ENCODE peak calls at places on chromosome 14, in seven cellular contexts. C is neural crest cell, L is putamen, R is NCI-H1092 treated with DMSO at 0.1 percent for 48 hours, D is cardiac fibroblast, X is NCI-H1105 treated with DMSO at 0.1 percent for 48 hours, A is NCI-H1694 treated with DMSO at 0.1 percent for 48 hours. N is an unnamed sample.

GRCh38 chr14:77204457-77204796 is 22.8 kb downstream of the TMEM63C start:
- DNase-seq in L (no peak), C (no peak), D (no peak), X (peak; percentile 95), R (peak; percentile 99), A (no peak), N (no peak)

GRCh38 chr14:66918527-66918926 is 270.7 kb upstream of the GARIN2 start:
- DNase-seq in L (no peak), D (no peak), A (no peak), X (no peak), C (no peak), R (no peak), N (no peak)

GRCh38 chr14:101927859-101928258 is 36.5 kb upstream of the DYNC1H1 start:
- DNase-seq in A (no peak), R (no peak), X (no peak), L (peak; percentile 58), C (no peak), D (peak; percentile 98), N (no peak)

GRCh38 chr14:60245316-60246177 is 3.5 kb upstream of the PPM1A start:
- DNase-seq in R (no peak), C (no peak), X (no peak), D (no peak), A (no peak), L (no peak), N (no peak)

GRCh38 chr14:102316746-102317563 is 2.6 kb upstream of the ZNF839 start:
- DNase-seq in R (peak; percentile 86), X (peak; percentile 88), D (peak; percentile 95), L (peak; percentile 93), A (peak; percentile 97), C (peak; percentile 97), N (peak; percentile 80)

GRCh38 chr14:36423430-36423829 is 96.6 kb downstream of the NKX2-1 start:
- DNase-seq in L (no peak), C (no peak), R (peak; percentile 78), X (no peak), A (no peak), D (no peak), N (no peak)

GRCh38 chr14:23640524-23641141 is 4.5 kb downstream of the DHRS2 start:
- DNase-seq in L (no peak), C (no peak), R (peak; percentile 86), D (peak; percentile 73), A (no peak), X (peak; percentile 73), N (no peak)

GRCh38 chr14:96362071-96362964 is 823 bp downstream of the ATG2B start:
- DNase-seq in R (peak; percentile 38), A (peak; percentile 36), C (no peak), D (peak; percentile 42), L (peak; percentile 58), X (peak; percentile 81), N (peak; percentile 0)

GRCh38 chr14:34628681-34629135 is 1.2 kb downstream of the SNX6 start:
- DNase-seq in A (no peak), C (no peak), L (no peak), D (peak; percentile 29), R (no peak), X (no peak), N (no peak)

GRCh38 chr14:97106166-97106565 is 309.0 kb downstream of the VRK1 start:
- DNase-seq in A (no peak), X (peak; percentile 4), L (no peak), D (no peak), C (no peak), R (peak; percentile 13), N (no peak)

GRCh38 chr14:98819132-98819866 is 452.7 kb downstream of the BCL11B start:
- DNase-seq in C (no peak), R (peak; percentile 14), D (no peak), A (no peak), L (no peak), X (no peak), N (peak; percentile 38)